ENCODE peak calls at places on chromosomes 7 and 10, in seven cellular contexts. One of them, this sample, is unnamed.

GRCh38 chr10:106795619-106796018 is 368.9 kb downstream of the SORCS1 start:
- DNase-seq in osteoblast: no peak
- DNase-seq in EL: peak; percentile 1
- DNase-seq in iris pigment epithelial cell: no peak
- DNase-seq in SJCRH30: peak; percentile 45
- DNase-seq in activated T-helper 1 cell treated with anti-CD3 and anti-CD28 coated beads, Interleukin-2, amount 50 U/mL, for 16 hours: no peak
- DNase-seq in head of caudate nucleus: peak; percentile 42
- DNase-seq in this sample: no peak

GRCh38 chr7:69599211-69599878 is 1.1 kb downstream of the AUTS2 start:
- DNase-seq in iris pigment epithelial cell: no peak
- DNase-seq in SJCRH30: peak; percentile 51
- DNase-seq in activated T-helper 1 cell treated with anti-CD3 and anti-CD28 coated beads, Interleukin-2, amount 50 U/mL, for 16 hours: no peak
- DNase-seq in head of caudate nucleus: no peak
- DNase-seq in osteoblast: peak; percentile 83
- DNase-seq in EL: no peak
- DNase-seq in this sample: no peak

GRCh38 chr10:32318476-32318896 is 28.5 kb downstream of the EPC1 start:
- DNase-seq in SJCRH30: no peak
- DNase-seq in EL: peak; percentile 6
- DNase-seq in head of caudate nucleus: no peak
- DNase-seq in osteoblast: peak; percentile 35
- DNase-seq in activated T-helper 1 cell treated with anti-CD3 and anti-CD28 coated beads, Interleukin-2, amount 50 U/mL, for 16 hours: no peak
- DNase-seq in iris pigment epithelial cell: no peak
- DNase-seq in this sample: peak; percentile 37

GRCh38 chr7:94289071-94289470 is 105.6 kb upstream of the COL1A2 start:
- DNase-seq in osteoblast: peak; percentile 89
- DNase-seq in activated T-helper 1 cell treated with anti-CD3 and anti-CD28 coated beads, Interleukin-2, amount 50 U/mL, for 16 hours: no peak
- DNase-seq in EL: peak; percentile 84
- DNase-seq in SJCRH30: peak; percentile 84
- DNase-seq in iris pigment epithelial cell: peak; percentile 93
- DNase-seq in head of caudate nucleus: peak; percentile 33
- DNase-seq in this sample: no peak

GRCh38 chr7:22845221-22845844 is 22.7 kb upstream of the TOMM7 start:
- DNase-seq in head of caudate nucleus: no peak
- DNase-seq in iris pigment epithelial cell: no peak
- DNase-seq in EL: peak; percentile 29
- DNase-seq in osteoblast: no peak
- DNase-seq in activated T-helper 1 cell treated with anti-CD3 and anti-CD28 coated beads, Interleukin-2, amount 50 U/mL, for 16 hours: no peak
- DNase-seq in SJCRH30: no peak
- DNase-seq in this sample: no peak

GRCh38 chr7:137790828-137791227 is 55.9 kb downstream of the DGKI start:
- DNase-seq in head of caudate nucleus: no peak
- DNase-seq in iris pigment epithelial cell: no peak
- DNase-seq in osteoblast: no peak
- DNase-seq in activated T-helper 1 cell treated with anti-CD3 and anti-CD28 coated beads, Interleukin-2, amount 50 U/mL, for 16 hours: no peak
- DNase-seq in SJCRH30: no peak
- DNase-seq in EL: no peak
- DNase-seq in this sample: no peak

GRCh38 chr10:77614778-77615625 is 22.6 kb downstream of the KCNMA1 start:
- DNase-seq in SJCRH30: no peak
- DNase-seq in osteoblast: peak; percentile 58
- DNase-seq in activated T-helper 1 cell treated with anti-CD3 and anti-CD28 coated beads, Interleukin-2, amount 50 U/mL, for 16 hours: no peak
- DNase-seq in iris pigment epithelial cell: peak; percentile 36
- DNase-seq in EL: no peak
- DNase-seq in head of caudate nucleus: no peak
- DNase-seq in this sample: no peak

GRCh38 chr7:126799541-126799940 is 453.2 kb downstream of the GRM8 start:
- DNase-seq in head of caudate nucleus: no peak
- DNase-seq in osteoblast: no peak
- DNase-seq in iris pigment epithelial cell: no peak
- DNase-seq in EL: no peak
- DNase-seq in SJCRH30: no peak
- DNase-seq in activated T-helper 1 cell treated with anti-CD3 and anti-CD28 coated beads, Interleukin-2, amount 50 U/mL, for 16 hours: no peak
- DNase-seq in this sample: no peak

GRCh38 chr10:52855546-52856325 is 83.2 kb upstream of the MBL2 start:
- DNase-seq in SJCRH30: no peak
- DNase-seq in osteoblast: no peak
- DNase-seq in activated T-helper 1 cell treated with anti-CD3 and anti-CD28 coated beads, Interleukin-2, amount 50 U/mL, for 16 hours: no peak
- DNase-seq in EL: no peak
- DNase-seq in head of caudate nucleus: no peak
- DNase-seq in iris pigment epithelial cell: no peak
- DNase-seq in this sample: no peak

GRCh38 chr7:104206841-104207240 is 972 bp downstream of the ORC5 start:
- DNase-seq in EL: no peak
- DNase-seq in osteoblast: no peak
- DNase-seq in activated T-helper 1 cell treated with anti-CD3 and anti-CD28 coated beads, Interleukin-2, amount 50 U/mL, for 16 hours: no peak
- DNase-seq in head of caudate nucleus: no peak
- DNase-seq in iris pigment epithelial cell: no peak
- DNase-seq in SJCRH30: no peak
- DNase-seq in this sample: no peak

GRCh38 chr10:124652200-124652599 is 92.0 kb downstream of the FAM53B start:
- DNase-seq in EL: no peak
- DNase-seq in osteoblast: no peak
- DNase-seq in iris pigment epithelial cell: no peak
- DNase-seq in activated T-helper 1 cell treated with anti-CD3 and anti-CD28 coated beads, Interleukin-2, amount 50 U/mL, for 16 hours: no peak
- DNase-seq in head of caudate nucleus: no peak
- DNase-seq in SJCRH30: no peak
- DNase-seq in this sample: no peak

GRCh38 chr10:15267496-15267895 is 99.0 kb upstream of the NMT2 start:
- DNase-seq in EL: no peak
- DNase-seq in SJCRH30: no peak
- DNase-seq in osteoblast: peak; percentile 19
- DNase-seq in head of caudate nucleus: no peak
- DNase-seq in iris pigment epithelial cell: no peak
- DNase-seq in activated T-helper 1 cell treated with anti-CD3 and anti-CD28 coated beads, Interleukin-2, amount 50 U/mL, for 16 hours: no peak
- DNase-seq in this sample: no peak

GRCh38 chr7:107879400-107880035 is 11.5 kb upstream of the DLD start:
- DNase-seq in activated T-helper 1 cell treated with anti-CD3 and anti-CD28 coated beads, Interleukin-2, amount 50 U/mL, for 16 hours: no peak
- DNase-seq in osteoblast: peak; percentile 91
- DNase-seq in SJCRH30: peak; percentile 40
- DNase-seq in head of caudate nucleus: no peak
- DNase-seq in iris pigment epithelial cell: peak; percentile 71
- DNase-seq in EL: peak; percentile 57
- DNase-seq in this sample: peak; percentile 58

GRCh38 chr10:103493362-103493871 is at the start of gene NEURL1:
- DNase-seq in osteoblast: peak; percentile 85
- DNase-seq in iris pigment epithelial cell: no peak
- DNase-seq in activated T-helper 1 cell treated with anti-CD3 and anti-CD28 coated beads, Interleukin-2, amount 50 U/mL, for 16 hours: no peak
- DNase-seq in SJCRH30: peak; percentile 55
- DNase-seq in EL: no peak
- DNase-seq in head of caudate nucleus: peak; percentile 26
- DNase-seq in this sample: no peak

GRCh38 chr7:158325530-158326381 is 261.9 kb downstream of the PTPRN2 start:
- DNase-seq in head of caudate nucleus: no peak
- DNase-seq in iris pigment epithelial cell: peak; percentile 26
- DNase-seq in activated T-helper 1 cell treated with anti-CD3 and anti-CD28 coated beads, Interleukin-2, amount 50 U/mL, for 16 hours: no peak
- DNase-seq in SJCRH30: peak; percentile 27
- DNase-seq in EL: no peak
- DNase-seq in osteoblast: peak; percentile 62
- DNase-seq in this sample: no peak

GRCh38 chr10:26841733-26842317 is 18.9 kb downstream of the ABI1 start:
- DNase-seq in EL: no peak
- DNase-seq in activated T-helper 1 cell treated with anti-CD3 and anti-CD28 coated beads, Interleukin-2, amount 50 U/mL, for 16 hours: no peak
- DNase-seq in iris pigment epithelial cell: no peak
- DNase-seq in SJCRH30: no peak
- DNase-seq in osteoblast: no peak
- DNase-seq in head of caudate nucleus: no peak
- DNase-seq in this sample: no peak

GRCh38 chr7:3064077-3064476 is 20.4 kb upstream of the CARD11 start:
- DNase-seq in activated T-helper 1 cell treated with anti-CD3 and anti-CD28 coated beads, Interleukin-2, amount 50 U/mL, for 16 hours: no peak
- DNase-seq in iris pigment epithelial cell: no peak
- DNase-seq in head of caudate nucleus: no peak
- DNase-seq in SJCRH30: no peak
- DNase-seq in EL: no peak
- DNase-seq in osteoblast: no peak
- DNase-seq in this sample: no peak